ENCODE peak calls at places on chromosomes 11 and 22, in five cellular contexts. U, D, S, V and Z are unnamed samples.

GRCh38 chr11:11993814-11994213 is 14.6 kb downstream of the DKK3 start:
- DNase-seq in U (peak), D (no peak), S (no peak), V (peak), Z (no peak)

GRCh38 chr11:118629761-118630661 is 22.6 kb downstream of the PHLDB1 start:
- DNase-seq in U (no peak), D (no peak), S (no peak), V (no peak), Z (no peak)

GRCh38 chr11:44855138-44855849 is 95.4 kb downstream of the TP53I11 start:
- DNase-seq in U (no peak), D (no peak), S (no peak), V (no peak), Z (no peak)

GRCh38 chr11:61777234-61778090 is 14.9 kb downstream of the TMEM258 start:
- DNase-seq in U (no peak), D (no peak), S (peak), V (no peak), Z (no peak)

GRCh38 chr22:44068422-44069191 is 44.5 kb downstream of the PARVB start:
- DNase-seq in U (no peak), D (peak), S (no peak), V (no peak), Z (no peak)

GRCh38 chr22:25110846-25111578 is 88.6 kb upstream of the CRYBB3 start:
- DNase-seq in U (peak), D (peak), S (peak), V (peak), Z (no peak)

GRCh38 chr22:41966607-41967240 is 2.5 kb upstream of the SEPTIN3 start:
- DNase-seq in U (peak), D (peak), S (no peak), V (peak), Z (no peak)

GRCh38 chr11:120605469-120605868 is 93.9 kb downstream of the GRIK4 start:
- DNase-seq in U (no peak), D (no peak), S (no peak), V (no peak), Z (no peak)

GRCh38 chr11:19676508-19677379 is 35.9 kb upstream of the NAV2 start:
- DNase-seq in U (no peak), D (peak), S (no peak), V (peak), Z (no peak)

GRCh38 chr11:71238941-71239340 is 13.4 kb downstream of the SHANK2 start:
- DNase-seq in U (no peak), D (no peak), S (no peak), V (no peak), Z (no peak)

GRCh38 chr11:96254854-96255253 is 88.1 kb downstream of the MAML2 start:
- DNase-seq in U (no peak), D (no peak), S (no peak), V (no peak), Z (no peak)

GRCh38 chr11:113249491-113249763 is 65.0 kb upstream of the TTC12 start:
- DNase-seq in U (peak), D (no peak), S (no peak), V (no peak), Z (no peak)
- TF ChIP-seq CTCF in U (no peak), D (no peak), S (no peak), V (peak), Z (no peak)

DNA sequence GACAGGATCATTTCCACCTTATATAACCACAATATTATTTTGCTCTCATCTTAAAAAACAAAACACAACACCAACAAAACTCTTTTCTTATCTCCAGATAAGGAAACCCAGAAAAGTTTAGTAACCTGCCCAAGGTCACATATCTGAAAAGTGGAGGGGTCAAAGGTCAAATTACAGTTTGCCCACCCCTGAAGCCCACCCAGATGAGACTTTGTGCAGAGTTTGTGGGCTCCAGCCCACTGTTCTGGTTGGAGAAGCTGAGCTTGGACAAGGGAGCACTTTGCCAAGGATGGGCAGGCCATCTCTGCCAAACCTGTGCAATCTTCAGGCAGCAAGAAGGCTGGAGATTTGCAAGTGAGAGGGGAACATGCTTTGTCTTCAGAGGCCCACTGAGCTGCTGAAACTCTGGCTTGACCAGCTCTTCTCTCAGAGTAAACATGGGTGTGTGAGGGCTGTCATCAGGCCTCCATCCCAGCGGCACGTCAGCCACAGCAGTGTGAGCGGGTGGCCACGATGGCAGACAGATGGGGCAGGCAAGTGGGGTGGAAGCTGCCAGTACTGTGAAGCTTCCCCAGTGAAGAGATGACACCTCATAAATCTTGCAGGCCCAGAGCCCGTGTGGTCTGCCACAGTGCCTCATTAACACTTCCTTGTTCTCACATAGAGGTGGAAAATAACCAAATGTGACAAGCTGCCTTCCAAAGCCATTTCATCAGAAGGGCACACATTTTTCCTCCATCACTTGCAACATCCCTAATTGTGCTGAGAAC is 111.8 kb downstream of the CCDC81 start:
- DNase-seq in U (no peak), D (peak), S (no peak), V (no peak), Z (no peak)
- TF ChIP-seq CTCF in U (no peak), D (no peak), S (no peak), V (no peak), Z (no peak)

DNA sequence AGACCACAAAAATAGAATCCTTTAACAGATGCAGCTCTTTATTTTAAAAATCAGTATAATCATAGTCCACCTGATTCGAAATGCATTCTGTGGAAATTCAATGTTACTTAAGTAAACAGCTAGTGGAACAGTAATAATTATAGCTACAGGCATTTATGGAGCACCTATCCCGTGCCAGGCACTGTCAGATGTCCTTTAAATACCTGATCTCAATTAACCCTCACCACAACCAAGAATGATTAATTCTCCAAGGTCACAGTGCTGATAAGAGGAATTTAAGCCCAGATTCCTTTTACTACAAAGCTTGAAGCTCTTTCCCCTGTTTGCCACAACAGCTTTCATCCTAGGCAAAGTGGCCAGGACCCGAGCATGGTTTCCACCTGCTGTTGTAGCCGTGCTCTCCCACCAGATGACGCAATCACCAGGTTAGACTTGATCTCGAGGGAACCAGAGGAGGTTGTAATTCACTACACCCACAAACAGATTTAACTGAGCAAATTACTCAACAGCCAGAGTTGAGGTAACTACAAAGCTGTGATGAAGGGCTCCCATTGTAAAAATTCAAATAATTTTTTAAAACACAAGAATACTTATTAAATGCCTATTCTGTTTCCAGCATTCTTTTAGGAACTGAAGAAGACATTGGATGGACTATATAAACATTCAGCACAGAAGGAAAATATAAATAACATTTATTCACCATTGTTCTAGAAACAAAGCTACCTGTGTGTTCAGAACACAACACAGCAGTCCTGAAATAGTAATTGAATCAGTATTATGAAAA is 10.3 kb downstream of the PRDM10 start:
- DNase-seq in U (peak), D (no peak), S (peak), V (no peak), Z (no peak)
- TF ChIP-seq CTCF in U (no peak), D (no peak), S (peak), V (peak), Z (no peak)

DNA sequence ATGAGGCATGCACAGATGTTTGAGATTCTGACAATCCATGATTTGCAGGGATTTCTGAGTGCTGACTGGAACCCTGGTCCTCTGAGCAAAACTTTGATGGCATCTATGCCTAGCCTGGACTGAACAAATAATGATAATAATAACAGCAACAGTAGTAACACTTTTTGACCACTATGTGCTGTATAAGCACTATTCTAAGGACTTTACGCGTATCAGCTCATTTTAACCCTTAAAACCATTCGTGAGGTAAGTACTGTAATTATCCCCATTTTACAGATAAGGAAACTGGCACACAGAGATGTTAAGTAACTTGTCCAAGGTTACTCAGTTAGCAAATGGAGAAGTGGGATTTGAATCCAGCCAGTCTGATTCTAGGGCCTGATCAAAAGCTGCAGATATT is 168.4 kb downstream of the C11orf91 start:
- DNase-seq in U (no peak), D (no peak), S (no peak), V (no peak), Z (no peak)
- TF ChIP-seq CTCF in U (no peak), D (no peak), S (no peak), V (no peak), Z (no peak)

GRCh38 chr11:116579857-116580727 is 192.7 kb downstream of the BUD13 start:
- DNase-seq in U (no peak), D (no peak), S (no peak), V (no peak), Z (no peak)
- TF ChIP-seq CTCF in U (no peak), D (no peak), S (no peak), V (no peak), Z (no peak)

DNA sequence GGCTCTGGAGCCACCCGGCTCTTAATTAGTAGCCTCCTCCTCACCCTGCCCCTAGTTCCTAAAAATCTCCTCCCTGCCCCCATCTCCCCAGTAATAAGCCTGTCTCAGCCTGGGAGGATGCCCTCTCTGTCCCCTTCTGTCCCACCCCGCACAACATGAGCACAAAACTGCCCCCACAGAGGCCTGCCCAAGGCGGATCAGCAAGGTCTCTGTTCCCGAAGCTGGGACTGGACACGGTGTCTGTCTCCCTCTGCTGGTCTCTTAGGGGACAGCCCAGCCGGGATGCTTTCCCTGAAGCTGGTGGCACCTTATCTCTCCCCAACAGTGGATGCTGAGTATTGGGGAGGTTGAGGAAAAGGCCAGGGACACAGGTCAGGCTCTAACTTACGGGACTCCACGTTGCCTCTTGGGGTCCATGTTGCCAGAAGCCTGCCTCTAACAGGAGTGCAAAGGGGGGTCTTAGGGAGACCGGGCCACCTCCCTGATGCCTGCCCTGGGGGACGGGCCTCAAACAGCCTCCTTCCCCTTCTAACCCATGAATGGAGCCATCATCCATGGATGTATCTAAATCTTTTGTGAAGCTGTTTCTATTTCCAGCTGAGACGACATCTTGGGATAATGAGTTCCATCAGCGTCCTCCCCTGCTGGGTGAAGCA is 9.2 kb upstream of the RAD9A start:
- DNase-seq in U (peak), D (peak), S (peak), V (peak), Z (peak)
- TF ChIP-seq CTCF in U (peak), D (peak), S (peak), V (peak), Z (peak)

GRCh38 chr22:50720861-50721844 is 16.9 kb upstream of the ACR start:
- DNase-seq in U (no peak), D (no peak), S (peak), V (no peak), Z (no peak)
- TF ChIP-seq CTCF in U (no peak), D (no peak), S (no peak), V (no peak), Z (no peak)